ENCODE peak calls at places on chromosomes 13 and 19, in nine cellular contexts. One of them, this sample, is unnamed.

GRCh38 chr13:79673310-79673992 is 192.5 kb downstream of the NDFIP2 start:
- DNase-seq in uterus: no peak
- DNase-seq in sigmoid colon: no peak
- DNase-seq in thyroid gland: peak; percentile 63
- DNase-seq in A549: no peak
- DNase-seq in spleen: no peak
- DNase-seq in heart left ventricle: no peak
- DNase-seq in esophagus squamous epithelium: no peak
- DNase-seq in ovary: no peak
- DNase-seq in this sample: no peak

GRCh38 chr13:41004875-41005693 is 14.0 kb downstream of the ELF1 start:
- DNase-seq in uterus: no peak
- DNase-seq in sigmoid colon: no peak
- DNase-seq in thyroid gland: no peak
- DNase-seq in A549: no peak
- DNase-seq in spleen: no peak
- DNase-seq in heart left ventricle: no peak
- DNase-seq in esophagus squamous epithelium: no peak
- DNase-seq in ovary: no peak
- DNase-seq in this sample: no peak

GRCh38 chr19:35446194-35446593 is 1.9 kb upstream of the FFAR2 start:
- DNase-seq in uterus: no peak
- DNase-seq in sigmoid colon: no peak
- DNase-seq in thyroid gland: no peak
- DNase-seq in A549: no peak
- DNase-seq in spleen: no peak
- DNase-seq in heart left ventricle: no peak
- DNase-seq in esophagus squamous epithelium: no peak
- DNase-seq in ovary: no peak
- DNase-seq in this sample: no peak

GRCh38 chr13:23159205-23159586 is 21.6 kb upstream of the SGCG start:
- DNase-seq in uterus: no peak
- DNase-seq in sigmoid colon: no peak
- DNase-seq in thyroid gland: no peak
- DNase-seq in A549: peak; percentile 24
- DNase-seq in spleen: no peak
- DNase-seq in heart left ventricle: no peak
- DNase-seq in esophagus squamous epithelium: no peak
- DNase-seq in ovary: no peak
- DNase-seq in this sample: no peak

GRCh38 chr19:13794388-13794751 is 873 bp upstream of the ZSWIM4 start:
- DNase-seq in uterus: peak; percentile 88
- DNase-seq in sigmoid colon: peak; percentile 94
- DNase-seq in thyroid gland: peak; percentile 80
- DNase-seq in A549: no peak
- DNase-seq in spleen: peak; percentile 76
- DNase-seq in heart left ventricle: peak; percentile 78
- DNase-seq in esophagus squamous epithelium: no peak
- DNase-seq in ovary: peak; percentile 87
- DNase-seq in this sample: no peak

GRCh38 chr19:18741566-18742121 is 49.5 kb downstream of the COMP start:
- DNase-seq in uterus: no peak
- DNase-seq in sigmoid colon: no peak
- DNase-seq in thyroid gland: peak; percentile 95
- DNase-seq in A549: no peak
- DNase-seq in spleen: no peak
- DNase-seq in heart left ventricle: no peak
- DNase-seq in esophagus squamous epithelium: no peak
- DNase-seq in ovary: peak; percentile 49
- DNase-seq in this sample: no peak

GRCh38 chr19:44847144-44848035 is 1.3 kb downstream of the NECTIN2 start:
- DNase-seq in uterus: peak; percentile 73
- DNase-seq in sigmoid colon: peak; percentile 88
- DNase-seq in thyroid gland: peak; percentile 87
- DNase-seq in A549: peak; percentile 65
- DNase-seq in spleen: peak; percentile 85
- DNase-seq in heart left ventricle: peak; percentile 80
- DNase-seq in esophagus squamous epithelium: no peak
- DNase-seq in ovary: peak; percentile 83
- DNase-seq in this sample: no peak

GRCh38 chr13:73681779-73682178 is 452.4 kb downstream of the KLF12 start:
- DNase-seq in uterus: no peak
- DNase-seq in sigmoid colon: no peak
- DNase-seq in thyroid gland: no peak
- DNase-seq in A549: no peak
- DNase-seq in spleen: no peak
- DNase-seq in heart left ventricle: no peak
- DNase-seq in esophagus squamous epithelium: no peak
- DNase-seq in ovary: no peak
- DNase-seq in this sample: no peak

GRCh38 chr13:86810385-86810784 is 860.8 kb upstream of the SLITRK5 start:
- DNase-seq in uterus: no peak
- DNase-seq in sigmoid colon: no peak
- DNase-seq in thyroid gland: no peak
- DNase-seq in A549: no peak
- DNase-seq in spleen: no peak
- DNase-seq in heart left ventricle: no peak
- DNase-seq in esophagus squamous epithelium: no peak
- DNase-seq in ovary: no peak
- DNase-seq in this sample: no peak

DNA sequence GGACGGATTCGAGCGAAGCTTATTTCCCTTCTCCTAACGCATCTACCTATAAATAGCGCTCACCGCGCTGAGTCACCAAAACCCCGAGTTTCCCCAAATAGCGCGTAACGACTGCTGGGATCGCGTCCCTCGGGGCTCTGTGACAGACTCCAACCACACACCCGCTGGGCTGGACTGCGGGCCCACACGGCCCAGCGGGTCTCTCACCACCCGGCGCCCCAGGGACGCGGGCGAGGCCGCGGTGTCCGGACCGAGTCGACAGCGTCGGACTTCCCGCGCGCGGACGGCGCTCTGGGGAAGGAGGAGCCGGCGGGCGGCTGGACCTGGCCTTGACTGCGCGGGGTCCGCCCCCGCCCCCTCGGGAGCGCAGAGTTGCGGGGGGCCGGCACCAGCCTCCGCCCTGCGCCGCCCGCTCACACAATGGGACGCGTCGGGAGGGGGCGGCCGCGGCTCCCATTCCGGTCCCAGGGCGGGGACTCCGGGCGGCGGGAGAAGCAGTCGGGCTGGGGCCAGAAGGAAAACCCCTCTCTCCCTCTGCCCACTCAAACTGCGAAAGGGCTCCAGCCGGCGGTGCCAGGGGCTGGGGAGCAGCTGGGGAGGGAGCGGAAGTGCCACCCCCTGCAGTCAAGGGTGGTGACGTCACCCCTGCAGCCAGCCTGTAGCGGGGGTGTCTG is 108.8 kb downstream of the KCNRG start:
- DNase-seq in uterus: peak; percentile 72
- DNase-seq in sigmoid colon: peak; percentile 92
- DNase-seq in thyroid gland: peak; percentile 96
- DNase-seq in A549: peak; percentile 21
- DNase-seq in spleen: no peak
- DNase-seq in heart left ventricle: peak; percentile 99
- DNase-seq in esophagus squamous epithelium: peak; percentile 93
- DNase-seq in ovary: no peak
- DNase-seq in this sample: peak; percentile 42
- TF ChIP-seq POLR2A in uterus: peak; percentile 78
- TF ChIP-seq POLR2A in sigmoid colon: peak; percentile 69
- TF ChIP-seq POLR2A in thyroid gland: peak; percentile 48
- TF ChIP-seq POLR2A in A549: peak; percentile 40
- TF ChIP-seq POLR2A in spleen: peak; percentile 91
- TF ChIP-seq POLR2A in heart left ventricle: peak; percentile 92
- TF ChIP-seq POLR2A in esophagus squamous epithelium: no peak
- TF ChIP-seq POLR2A in ovary: peak; percentile 82
- TF ChIP-seq POLR2A in this sample: peak; percentile 48

GRCh38 chr19:56138069-56138468 is 3.0 kb upstream of the ZNF444 start:
- DNase-seq in uterus: no peak
- DNase-seq in sigmoid colon: no peak
- DNase-seq in thyroid gland: no peak
- DNase-seq in A549: no peak
- DNase-seq in spleen: no peak
- DNase-seq in heart left ventricle: no peak
- DNase-seq in esophagus squamous epithelium: no peak
- DNase-seq in ovary: no peak
- DNase-seq in this sample: no peak

GRCh38 chr19:56141416-56141992 is 417 bp downstream of the ZNF444 start:
- DNase-seq in uterus: no peak
- DNase-seq in sigmoid colon: no peak
- DNase-seq in thyroid gland: peak; percentile 33
- DNase-seq in A549: no peak
- DNase-seq in spleen: peak; percentile 86
- DNase-seq in heart left ventricle: no peak
- DNase-seq in esophagus squamous epithelium: no peak
- DNase-seq in ovary: no peak
- DNase-seq in this sample: no peak

GRCh38 chr19:56142087-56142787 is 1.1 kb downstream of the ZNF444 start:
- DNase-seq in uterus: no peak
- DNase-seq in sigmoid colon: no peak
- DNase-seq in thyroid gland: peak; percentile 79
- DNase-seq in A549: no peak
- DNase-seq in spleen: no peak
- DNase-seq in heart left ventricle: no peak
- DNase-seq in esophagus squamous epithelium: no peak
- DNase-seq in ovary: no peak
- DNase-seq in this sample: no peak

GRCh38 chr19:56140583-56141415 is at the start of gene ZNF444:
- DNase-seq in uterus: peak; percentile 99
- DNase-seq in sigmoid colon: peak; percentile 100
- DNase-seq in thyroid gland: peak; percentile 99
- DNase-seq in A549: peak; percentile 100
- DNase-seq in spleen: peak; percentile 99
- DNase-seq in heart left ventricle: peak; percentile 100
- DNase-seq in esophagus squamous epithelium: peak; percentile 100
- DNase-seq in ovary: peak; percentile 99
- DNase-seq in this sample: peak; percentile 100

GRCh38 chr19:56139847-56140582 is 1.1 kb upstream of the ZNF444 start:
- DNase-seq in uterus: no peak
- DNase-seq in sigmoid colon: no peak
- DNase-seq in thyroid gland: no peak
- DNase-seq in A549: peak; percentile 30
- DNase-seq in spleen: no peak
- DNase-seq in heart left ventricle: no peak
- DNase-seq in esophagus squamous epithelium: no peak
- DNase-seq in ovary: no peak
- DNase-seq in this sample: no peak
- TF ChIP-seq POLR2A in uterus: no peak
- TF ChIP-seq POLR2A in sigmoid colon: no peak
- TF ChIP-seq POLR2A in thyroid gland: no peak
- TF ChIP-seq POLR2A in A549: no peak
- TF ChIP-seq POLR2A in spleen: no peak
- TF ChIP-seq POLR2A in heart left ventricle: no peak
- TF ChIP-seq POLR2A in esophagus squamous epithelium: no peak
- TF ChIP-seq POLR2A in ovary: no peak
- TF ChIP-seq POLR2A in this sample: no peak

GRCh38 chr13:66967825-66968597 is 262.1 kb downstream of the PCDH9 start:
- DNase-seq in uterus: no peak
- DNase-seq in sigmoid colon: no peak
- DNase-seq in thyroid gland: no peak
- DNase-seq in A549: no peak
- DNase-seq in spleen: no peak
- DNase-seq in heart left ventricle: no peak
- DNase-seq in esophagus squamous epithelium: no peak
- DNase-seq in ovary: no peak
- DNase-seq in this sample: no peak
- TF ChIP-seq POLR2A in uterus: no peak
- TF ChIP-seq POLR2A in sigmoid colon: no peak
- TF ChIP-seq POLR2A in thyroid gland: no peak
- TF ChIP-seq POLR2A in A549: no peak
- TF ChIP-seq POLR2A in spleen: no peak
- TF ChIP-seq POLR2A in heart left ventricle: no peak
- TF ChIP-seq POLR2A in esophagus squamous epithelium: no peak
- TF ChIP-seq POLR2A in ovary: no peak
- TF ChIP-seq POLR2A in this sample: no peak

GRCh38 chr19:1038995-1039645 is 787 bp upstream of the ABCA7 start:
- DNase-seq in uterus: no peak
- DNase-seq in sigmoid colon: no peak
- DNase-seq in thyroid gland: no peak
- DNase-seq in A549: no peak
- DNase-seq in spleen: peak; percentile 83
- DNase-seq in heart left ventricle: no peak
- DNase-seq in esophagus squamous epithelium: no peak
- DNase-seq in ovary: no peak
- DNase-seq in this sample: no peak

GRCh38 chr19:1040476-1041271 is 767 bp downstream of the ABCA7 start:
- DNase-seq in uterus: peak; percentile 76
- DNase-seq in sigmoid colon: peak; percentile 93
- DNase-seq in thyroid gland: peak; percentile 86
- DNase-seq in A549: peak; percentile 95
- DNase-seq in spleen: peak; percentile 96
- DNase-seq in heart left ventricle: peak; percentile 94
- DNase-seq in esophagus squamous epithelium: peak; percentile 55
- DNase-seq in ovary: peak; percentile 71
- DNase-seq in this sample: peak; percentile 99

GRCh38 chr19:1041272-1041834 is 1.4 kb downstream of the ABCA7 start:
- DNase-seq in uterus: no peak
- DNase-seq in sigmoid colon: no peak
- DNase-seq in thyroid gland: no peak
- DNase-seq in A549: no peak
- DNase-seq in spleen: peak; percentile 85
- DNase-seq in heart left ventricle: no peak
- DNase-seq in esophagus squamous epithelium: no peak
- DNase-seq in ovary: no peak
- DNase-seq in this sample: no peak

GRCh38 chr19:1041835-1042685 is 2.2 kb downstream of the ABCA7 start:
- DNase-seq in uterus: no peak
- DNase-seq in sigmoid colon: no peak
- DNase-seq in thyroid gland: no peak
- DNase-seq in A549: peak; percentile 81
- DNase-seq in spleen: peak; percentile 85
- DNase-seq in heart left ventricle: no peak
- DNase-seq in esophagus squamous epithelium: no peak
- DNase-seq in ovary: no peak
- DNase-seq in this sample: peak; percentile 80

DNA sequence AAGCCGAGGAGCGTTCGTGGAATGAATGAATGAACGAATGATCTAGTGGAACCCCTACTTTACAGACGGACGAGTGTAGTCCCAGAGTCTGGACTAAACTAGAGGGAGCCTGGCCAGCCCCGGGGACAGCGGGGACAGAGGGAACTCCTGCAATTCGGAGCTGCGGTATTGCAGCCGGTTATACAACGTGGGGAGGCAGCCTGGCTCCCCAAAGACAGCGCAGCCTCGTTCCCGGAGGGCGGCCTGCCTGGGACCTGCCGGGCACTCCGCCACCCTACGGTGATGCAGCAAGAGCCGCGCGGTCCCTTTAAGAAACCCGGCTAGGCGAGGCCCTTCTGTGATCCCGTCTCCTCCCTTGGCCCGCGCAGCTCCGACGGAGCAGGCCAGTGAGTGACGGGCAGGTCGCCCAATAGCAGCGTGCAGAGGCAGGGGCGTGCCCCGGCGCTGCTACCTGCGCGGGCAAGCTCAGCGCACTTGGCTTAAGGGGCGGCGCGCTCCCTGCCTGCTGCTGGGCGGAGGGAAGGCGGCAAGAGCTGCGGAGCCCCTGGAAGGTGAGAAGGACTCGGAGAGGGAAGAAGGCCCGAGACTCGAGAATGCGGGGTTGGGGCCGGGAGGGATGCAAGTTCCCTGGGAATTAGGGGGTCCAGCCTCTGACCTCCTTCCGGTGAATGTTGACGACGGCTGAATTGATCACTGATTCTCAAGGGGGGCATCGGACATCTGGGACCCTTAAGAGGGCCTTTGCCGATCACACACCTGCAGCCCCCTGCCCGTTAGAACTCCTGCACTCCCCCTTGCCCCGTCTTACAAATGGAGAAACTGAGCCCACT is at the start of gene ABCA7:
- DNase-seq in uterus: peak; percentile 96
- DNase-seq in sigmoid colon: peak; percentile 99
- DNase-seq in thyroid gland: peak; percentile 99
- DNase-seq in A549: peak; percentile 68
- DNase-seq in spleen: peak; percentile 100
- DNase-seq in heart left ventricle: peak; percentile 99
- DNase-seq in esophagus squamous epithelium: peak; percentile 84
- DNase-seq in ovary: peak; percentile 98
- DNase-seq in this sample: peak; percentile 93
- TF ChIP-seq POLR2A in uterus: peak; percentile 29
- TF ChIP-seq POLR2A in sigmoid colon: peak; percentile 7
- TF ChIP-seq POLR2A in thyroid gland: peak; percentile 22
- TF ChIP-seq POLR2A in A549: no peak
- TF ChIP-seq POLR2A in spleen: no peak
- TF ChIP-seq POLR2A in heart left ventricle: peak; percentile 69
- TF ChIP-seq POLR2A in esophagus squamous epithelium: no peak
- TF ChIP-seq POLR2A in ovary: no peak
- TF ChIP-seq POLR2A in this sample: peak; percentile 41

This sample was measured in H54.